ENCODE peak calls at places on chromosomes 4 and X, in six cellular contexts. One of them, this sample, is unnamed.

GRCh38 chrX:154132366-154132765 is 11.7 kb upstream of the OPN1LW start:
- DNase-seq in K562: no peak
- DNase-seq in GM12891: no peak
- DNase-seq in H1: no peak
- DNase-seq in GM12878: no peak
- DNase-seq in HepG2: no peak
- DNase-seq in this sample: no peak

GRCh38 chr4:25569726-25570125 is 85.9 kb upstream of the SLC34A2 start:
- DNase-seq in K562: no peak
- DNase-seq in GM12891: no peak
- DNase-seq in H1: no peak
- DNase-seq in GM12878: no peak
- DNase-seq in HepG2: no peak
- DNase-seq in this sample: no peak

GRCh38 chr4:40948017-40948416 is 198.3 kb downstream of the NSUN7 start:
- DNase-seq in K562: no peak
- DNase-seq in GM12891: no peak
- DNase-seq in H1: no peak
- DNase-seq in GM12878: no peak
- DNase-seq in HepG2: no peak
- DNase-seq in this sample: no peak

GRCh38 chr4:38757945-38758344 is 24.8 kb downstream of the TLR10 start:
- DNase-seq in K562: peak; percentile 16
- DNase-seq in GM12891: no peak
- DNase-seq in H1: peak; percentile 21
- DNase-seq in GM12878: no peak
- DNase-seq in HepG2: no peak
- DNase-seq in this sample: no peak

GRCh38 chr4:80005863-80006262 is 67.2 kb downstream of the ANTXR2 start:
- DNase-seq in K562: peak; percentile 43
- DNase-seq in GM12891: no peak
- DNase-seq in H1: no peak
- DNase-seq in GM12878: no peak
- DNase-seq in HepG2: peak; percentile 19
- DNase-seq in this sample: no peak

GRCh38 chr4:110193822-110194761 is 4.3 kb downstream of the ELOVL6 start:
- DNase-seq in K562: peak; percentile 94
- DNase-seq in GM12891: peak; percentile 41
- DNase-seq in H1: peak; percentile 64
- DNase-seq in GM12878: peak; percentile 95
- DNase-seq in HepG2: peak; percentile 74
- DNase-seq in this sample: peak; percentile 29

GRCh38 chrX:10045327-10046000 is 78.3 kb downstream of the CLDN34 start:
- DNase-seq in K562: no peak
- DNase-seq in GM12891: no peak
- DNase-seq in H1: no peak
- DNase-seq in GM12878: no peak
- DNase-seq in HepG2: no peak
- DNase-seq in this sample: no peak

GRCh38 chr4:23819041-23819511 is 70.8 kb downstream of the PPARGC1A start:
- DNase-seq in K562: no peak
- DNase-seq in GM12891: no peak
- DNase-seq in H1: no peak
- DNase-seq in GM12878: no peak
- DNase-seq in HepG2: no peak
- DNase-seq in this sample: no peak

GRCh38 chr4:79747252-79747651 is 325.8 kb downstream of the ANTXR2 start:
- DNase-seq in K562: no peak
- DNase-seq in GM12891: no peak
- DNase-seq in H1: no peak
- DNase-seq in GM12878: no peak
- DNase-seq in HepG2: no peak
- DNase-seq in this sample: no peak

GRCh38 chr4:8775121-8775520 is 96.5 kb downstream of the HMX1 start:
- DNase-seq in K562: no peak
- DNase-seq in GM12891: no peak
- DNase-seq in H1: no peak
- DNase-seq in GM12878: no peak
- DNase-seq in HepG2: no peak
- DNase-seq in this sample: no peak

GRCh38 chr4:6476893-6477292 is 4.5 kb upstream of the PPP2R2C start:
- DNase-seq in K562: no peak
- DNase-seq in GM12891: no peak
- DNase-seq in H1: no peak
- DNase-seq in GM12878: no peak
- DNase-seq in HepG2: no peak
- DNase-seq in this sample: no peak

GRCh38 chr4:6475492-6476020 is 3.1 kb upstream of the PPP2R2C start:
- DNase-seq in K562: no peak
- DNase-seq in GM12891: no peak
- DNase-seq in H1: no peak
- DNase-seq in GM12878: no peak
- DNase-seq in HepG2: no peak
- DNase-seq in this sample: no peak

GRCh38 chr4:6478546-6479220 is 6.3 kb upstream of the PPP2R2C start:
- DNase-seq in K562: no peak
- DNase-seq in GM12891: no peak
- DNase-seq in H1: no peak
- DNase-seq in GM12878: no peak
- DNase-seq in HepG2: no peak
- DNase-seq in this sample: no peak

GRCh38 chr4:6474705-6475457 is 2.5 kb upstream of the PPP2R2C start:
- DNase-seq in K562: no peak
- DNase-seq in GM12891: no peak
- DNase-seq in H1: no peak
- DNase-seq in GM12878: no peak
- DNase-seq in HepG2: no peak
- DNase-seq in this sample: no peak

DNA sequence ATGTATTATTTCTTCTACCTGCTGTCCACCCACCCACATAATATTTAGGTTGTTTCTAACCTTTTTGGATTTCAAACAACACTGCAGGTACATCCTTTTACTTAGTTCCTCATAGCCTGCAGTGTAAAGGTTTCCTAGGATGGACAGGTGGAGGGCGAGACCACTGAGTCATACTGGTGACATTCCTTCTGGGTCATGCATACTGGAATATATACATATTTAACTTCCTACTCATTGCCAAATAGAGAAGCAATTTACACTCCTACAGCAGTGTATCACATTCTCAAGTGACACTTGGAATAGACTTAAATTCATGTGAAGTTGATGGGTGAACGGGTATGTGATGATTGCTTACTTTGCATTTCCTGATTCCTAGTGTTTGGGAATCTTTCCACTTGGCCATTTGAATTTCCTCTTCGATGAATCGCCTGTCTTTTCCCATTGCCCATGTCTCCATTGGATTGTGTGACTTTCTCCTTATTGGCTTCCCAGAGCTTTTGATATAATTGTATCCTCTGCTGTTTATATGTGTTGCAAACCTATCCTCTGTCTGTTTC is 8.2 kb upstream of the PPP2R2C start:
- DNase-seq in K562: no peak
- DNase-seq in GM12891: no peak
- DNase-seq in H1: no peak
- DNase-seq in GM12878: no peak
- DNase-seq in HepG2: no peak
- DNase-seq in this sample: no peak
- TF ChIP-seq TAF1 in K562: no peak
- TF ChIP-seq TAF1 in GM12891: no peak
- TF ChIP-seq TAF1 in H1: no peak
- TF ChIP-seq TAF1 in GM12878: no peak
- TF ChIP-seq TAF1 in HepG2: no peak
- TF ChIP-seq TAF1 in this sample: no peak

GRCh38 chr4:185591679-185592141 is 56.4 kb upstream of the PDLIM3 start:
- DNase-seq in K562: no peak
- DNase-seq in GM12891: no peak
- DNase-seq in H1: no peak
- DNase-seq in GM12878: no peak
- DNase-seq in HepG2: peak; percentile 75
- DNase-seq in this sample: no peak
- TF ChIP-seq POLR2A in K562: no peak
- TF ChIP-seq POLR2A in GM12891: no peak
- TF ChIP-seq POLR2A in H1: no peak
- TF ChIP-seq POLR2A in GM12878: no peak
- TF ChIP-seq POLR2A in HepG2: no peak
- TF ChIP-seq POLR2A in this sample: no peak

GRCh38 chrX:123975180-123975579 is 13.7 kb downstream of the STAG2 start:
- DNase-seq in K562: no peak
- DNase-seq in GM12891: no peak
- DNase-seq in H1: no peak
- DNase-seq in GM12878: no peak
- DNase-seq in HepG2: no peak
- DNase-seq in this sample: no peak
- TF ChIP-seq POLR2AphosphoS5 in K562: no peak
- TF ChIP-seq POLR2AphosphoS5 in GM12891: no peak
- TF ChIP-seq POLR2AphosphoS5 in H1: no peak
- TF ChIP-seq POLR2AphosphoS5 in GM12878: no peak
- TF ChIP-seq POLR2AphosphoS5 in HepG2: no peak
- TF ChIP-seq POLR2AphosphoS5 in this sample: no peak

GRCh38 chrX:130049821-130050220 is 60.5 kb downstream of the ELF4 start:
- DNase-seq in K562: no peak
- DNase-seq in GM12891: no peak
- DNase-seq in H1: no peak
- DNase-seq in GM12878: no peak
- DNase-seq in HepG2: no peak
- DNase-seq in this sample: no peak
- TF ChIP-seq TAF1 in K562: no peak
- TF ChIP-seq TAF1 in GM12891: no peak
- TF ChIP-seq TAF1 in H1: no peak
- TF ChIP-seq TAF1 in GM12878: no peak
- TF ChIP-seq TAF1 in HepG2: no peak
- TF ChIP-seq TAF1 in this sample: no peak

DNA sequence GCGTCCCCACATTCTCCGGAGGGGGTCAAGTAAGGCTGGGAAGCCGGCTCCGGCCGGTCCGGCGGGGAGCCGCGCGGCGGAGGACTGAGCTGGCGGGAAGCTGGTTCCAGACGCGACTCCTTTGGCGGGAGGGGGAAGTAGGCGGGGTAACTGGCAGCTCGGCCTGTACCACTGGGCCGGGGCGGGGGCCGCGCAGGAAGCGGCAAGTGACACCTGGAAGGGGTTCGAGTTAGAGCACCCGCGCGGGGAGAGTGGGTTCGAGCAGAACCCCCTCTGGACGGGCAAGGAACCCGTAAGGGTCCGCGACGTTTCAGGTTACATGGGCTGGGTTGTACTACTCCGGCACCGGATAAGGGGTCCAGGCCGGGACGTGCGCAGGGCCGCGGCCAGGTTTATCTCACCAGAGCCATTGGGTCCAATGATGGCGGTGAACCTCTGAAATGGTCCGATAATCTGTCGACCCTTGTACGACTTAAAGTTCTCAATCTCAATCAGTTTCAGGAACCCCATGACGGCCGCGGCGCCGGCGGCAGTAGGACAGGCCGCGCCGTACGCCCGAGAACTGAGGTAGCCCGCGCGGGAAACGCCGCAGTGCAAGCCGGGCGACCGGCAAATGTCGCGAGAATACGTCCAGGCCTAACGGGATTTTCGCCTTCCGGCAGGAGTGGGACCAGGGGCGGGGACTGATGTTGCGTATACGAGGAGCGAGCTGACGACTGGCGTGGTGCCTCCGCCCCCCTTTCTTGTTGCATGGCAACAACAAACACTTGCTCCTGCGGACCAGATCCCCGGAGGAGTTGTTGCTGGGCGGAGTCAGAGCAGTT is at the start of the genes RIBC1 and SMC1A:
- DNase-seq in K562: peak; percentile 95
- DNase-seq in GM12891: peak; percentile 78
- DNase-seq in H1: peak; percentile 92
- DNase-seq in GM12878: peak; percentile 97
- DNase-seq in HepG2: peak; percentile 87
- DNase-seq in this sample: peak; percentile 94
- TF ChIP-seq POLR2A in K562: peak; percentile 94
- TF ChIP-seq POLR2A in GM12891: peak; percentile 67
- TF ChIP-seq POLR2A in H1: peak; percentile 91
- TF ChIP-seq POLR2A in GM12878: peak; percentile 87
- TF ChIP-seq POLR2A in HepG2: peak; percentile 52
- TF ChIP-seq POLR2A in this sample: peak; percentile 84

DNA sequence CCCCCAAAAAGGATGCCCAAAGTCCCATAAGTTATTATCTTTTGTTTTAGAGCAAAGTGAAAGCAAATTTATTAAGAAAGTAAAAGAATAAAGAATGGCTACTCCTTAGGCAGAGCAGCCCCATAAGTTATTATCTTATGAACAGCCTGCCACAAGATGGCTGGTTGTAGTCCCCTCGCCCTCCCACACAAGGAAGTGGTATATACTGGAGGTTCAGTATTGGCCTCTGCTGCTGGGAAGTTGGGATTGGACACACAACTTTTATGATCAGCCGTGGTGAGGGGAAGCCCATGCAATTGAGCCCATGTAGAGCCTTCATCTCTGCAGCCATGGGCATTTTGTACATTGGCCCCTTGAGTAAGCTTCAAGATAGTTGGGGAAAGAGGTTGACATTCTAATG is 8.0 kb upstream of the SMIM10 start:
- DNase-seq in K562: no peak
- DNase-seq in GM12891: no peak
- DNase-seq in H1: no peak
- DNase-seq in GM12878: no peak
- DNase-seq in HepG2: no peak
- DNase-seq in this sample: no peak
- TF ChIP-seq POLR2AphosphoS5 in K562: no peak
- TF ChIP-seq POLR2AphosphoS5 in GM12891: no peak
- TF ChIP-seq POLR2AphosphoS5 in H1: no peak
- TF ChIP-seq POLR2AphosphoS5 in GM12878: no peak
- TF ChIP-seq POLR2AphosphoS5 in HepG2: no peak
- TF ChIP-seq POLR2AphosphoS5 in this sample: no peak

GRCh38 chrX:143621276-143621675 is 14.6 kb downstream of the SLITRK4 start:
- DNase-seq in K562: no peak
- DNase-seq in GM12891: no peak
- DNase-seq in H1: no peak
- DNase-seq in GM12878: no peak
- DNase-seq in HepG2: no peak
- DNase-seq in this sample: no peak

GRCh38 chrX:143623657-143624056 is 12.2 kb downstream of the SLITRK4 start:
- DNase-seq in K562: no peak
- DNase-seq in GM12891: no peak
- DNase-seq in H1: no peak
- DNase-seq in GM12878: no peak
- DNase-seq in HepG2: no peak
- DNase-seq in this sample: no peak
- TF ChIP-seq TAF1 in K562: no peak
- TF ChIP-seq TAF1 in GM12891: no peak
- TF ChIP-seq TAF1 in H1: no peak
- TF ChIP-seq TAF1 in GM12878: no peak
- TF ChIP-seq TAF1 in HepG2: no peak
- TF ChIP-seq TAF1 in this sample: no peak